ENCODE peak calls at places on chromosomes 4 and X, in five cellular contexts. C is transverse colon, A is WTC11, W is testis, S is foreskin keratinocyte. R is an unnamed sample.

GRCh38 chr4:4590496-4590895 is 48.6 kb upstream of the STX18 start:
- DNase-seq in S (peak), W (no peak), A (no peak), C (no peak), R (no peak)

GRCh38 chr4:9867746-9868425 is 86.5 kb downstream of the DRD5 start:
- DNase-seq in S (no peak), A (no peak), W (no peak), C (no peak), R (no peak)

GRCh38 chrX:48498374-48498809 is 10.4 kb upstream of the PORCN start:
- DNase-seq in C (no peak), A (no peak), S (no peak), W (no peak), R (no peak)

GRCh38 chr4:165294907-165295306 is 32.6 kb upstream of the MSMO1 start:
- DNase-seq in C (no peak), W (no peak), S (no peak), A (no peak), R (no peak)

GRCh38 chr4:77917075-77917474 is 54.4 kb downstream of the MRPL1 start:
- DNase-seq in A (no peak), S (no peak), C (no peak), W (no peak), R (no peak)

GRCh38 chrX:2587146-2587545 is 86.4 kb upstream of the DHRSX start:
- DNase-seq in S (no peak), C (no peak), W (no peak), A (no peak), R (no peak)

GRCh38 chr4:1465173-1466033 is 59.2 kb upstream of the NKX1-1 start:
- DNase-seq in C (no peak), S (no peak), W (no peak), A (no peak), R (no peak)

GRCh38 chr4:7294176-7294756 is 101.9 kb downstream of the SORCS2 start:
- DNase-seq in S (no peak), A (no peak), C (no peak), W (no peak), R (no peak)

GRCh38 chrX:17876135-17876534 is 15.0 kb upstream of the RAI2 start:
- DNase-seq in W (no peak), C (no peak), A (no peak), S (no peak), R (no peak)

GRCh38 chrX:107025538-107025937 is 25.5 kb upstream of the MORC4 start:
- DNase-seq in W (peak), S (peak), C (no peak), A (no peak), R (peak)

GRCh38 chr4:100424376-100424775 is 93.4 kb downstream of the EMCN start:
- DNase-seq in C (no peak), W (no peak), A (no peak), S (no peak), R (no peak)

GRCh38 chr4:304987-305680 is at the start of gene ZNF732:
- DNase-seq in C (no peak), S (peak), W (peak), A (peak), R (peak)

DNA sequence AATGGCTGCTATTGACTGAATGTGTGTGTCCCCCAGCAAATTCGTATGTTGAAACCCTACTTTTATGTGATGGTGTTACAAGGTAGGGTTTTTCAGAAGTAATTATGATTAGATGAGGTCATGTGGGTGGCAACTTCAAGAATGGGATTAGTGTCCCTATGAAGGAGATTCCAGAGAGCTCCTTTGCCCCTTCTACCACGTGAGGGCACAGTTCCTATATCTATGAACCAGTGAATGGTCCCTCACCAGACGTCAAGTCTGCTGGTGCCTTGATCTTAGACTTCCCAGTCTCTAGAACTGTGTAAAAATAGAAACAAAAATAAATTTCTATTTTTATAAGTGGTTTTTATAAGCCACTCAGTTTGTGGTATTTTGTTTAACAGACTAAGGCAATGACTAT is 1137.6 kb upstream of the IGFBP7 start:
- DNase-seq in C (no peak), A (peak), W (peak), S (no peak), R (peak)
- TF ChIP-seq CTCF in C (no peak), A (no peak), W (no peak), S (no peak), R (no peak)

GRCh38 chr4:171785392-171785791 is 27.8 kb upstream of the GALNTL6 start:
- DNase-seq in A (no peak), C (no peak), W (no peak), S (no peak), R (no peak)
- TF ChIP-seq CTCF in A (no peak), C (no peak), W (no peak), S (no peak), R (no peak)

DNA sequence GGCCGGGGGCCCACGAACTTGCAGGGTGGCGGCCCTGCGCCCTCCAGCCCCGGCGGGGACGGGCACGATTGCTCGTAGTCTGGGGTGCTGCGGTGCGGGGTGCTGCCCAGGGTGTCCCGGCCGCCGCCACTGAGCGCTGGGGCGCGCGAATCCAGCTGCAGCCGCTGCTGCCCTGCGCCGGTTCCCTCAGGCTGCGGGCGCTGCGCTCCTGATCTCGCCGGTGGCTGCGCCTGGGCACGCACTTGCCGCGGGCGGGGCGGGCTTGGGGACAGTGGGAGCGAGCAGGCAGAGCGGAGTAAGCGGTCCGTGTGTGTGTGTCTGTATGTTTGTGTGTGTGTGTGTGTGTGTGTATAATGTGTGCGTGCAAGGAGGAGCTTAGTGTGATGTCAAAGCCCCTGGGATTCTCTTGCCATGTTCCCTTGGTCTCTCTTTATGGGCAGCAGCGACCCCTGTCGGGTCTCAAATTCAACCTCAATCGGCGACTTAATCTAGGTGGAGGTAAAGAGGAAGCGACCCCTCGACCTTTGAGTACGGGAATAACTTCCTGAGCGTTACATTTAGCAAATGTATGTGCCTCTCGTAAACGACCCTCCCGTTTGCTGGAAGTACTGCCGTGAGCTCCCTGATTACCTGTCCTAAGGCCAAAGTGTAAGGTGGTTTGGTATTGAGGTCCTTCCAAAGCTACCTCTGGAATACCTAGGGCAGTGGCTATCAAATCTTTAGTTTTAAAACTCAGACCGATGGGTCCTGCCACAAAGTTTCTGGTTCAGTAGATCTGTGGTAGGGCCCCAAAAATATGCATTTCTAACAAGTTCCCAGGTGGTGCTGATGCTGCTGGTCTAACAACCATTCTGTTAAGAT is at the start of gene RNF150:
- DNase-seq in A (peak), W (peak), S (peak), C (peak), R (peak)
- TF ChIP-seq CTCF in A (peak), W (peak), S (peak), C (peak), R (peak)

GRCh38 chr4:123090886-123091285 is 168.5 kb upstream of the NUDT6 start:
- DNase-seq in W (no peak), S (no peak), C (no peak), A (no peak), R (no peak)

GRCh38 chr4:123093247-123093646 is 170.8 kb upstream of the NUDT6 start:
- DNase-seq in S (no peak), A (no peak), W (no peak), C (no peak), R (no peak)

GRCh38 chr4:123096038-123096437 is 173.6 kb upstream of the NUDT6 start:
- DNase-seq in A (no peak), S (no peak), C (no peak), W (no peak), R (peak)

GRCh38 chr4:123088521-123088920 is 166.1 kb upstream of the NUDT6 start:
- DNase-seq in C (no peak), A (no peak), W (no peak), S (no peak), R (no peak)

DNA sequence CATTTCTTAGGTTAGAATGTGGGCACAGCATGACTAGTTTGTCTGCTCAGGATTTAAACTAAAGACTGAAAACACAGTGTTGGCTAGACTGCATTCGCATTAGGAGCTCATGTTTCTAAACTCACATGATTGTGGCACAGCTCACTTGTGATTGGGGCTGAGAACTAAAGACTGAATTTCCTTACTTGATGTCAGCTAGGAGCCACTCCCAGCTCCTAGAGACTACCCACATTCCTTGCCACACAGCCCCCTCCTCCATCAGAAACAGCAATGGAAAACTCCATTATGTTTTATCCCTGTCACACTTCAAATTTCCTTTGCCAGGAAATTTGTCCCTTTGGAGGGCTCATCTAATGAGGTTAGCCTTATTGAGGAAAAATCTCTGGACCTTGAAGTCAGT is 170.2 kb upstream of the NUDT6 start:
- DNase-seq in A (no peak), S (no peak), W (no peak), C (no peak), R (no peak)
- TF ChIP-seq CTCF in A (no peak), S (no peak), W (no peak), C (no peak), R (no peak)

GRCh38 chr4:27009539-27009938 is 148.9 kb downstream of the STIM2 start:
- DNase-seq in A (no peak), S (no peak), W (no peak), C (no peak), R (no peak)

GRCh38 chr4:27008693-27009092 is 148.1 kb downstream of the STIM2 start:
- DNase-seq in A (no peak), C (no peak), S (no peak), W (no peak), R (no peak)

GRCh38 chr4:27011401-27011800 is 150.8 kb downstream of the STIM2 start:
- DNase-seq in C (no peak), S (peak), A (no peak), W (no peak), R (no peak)

GRCh38 chr4:27013012-27013411 is 152.4 kb downstream of the STIM2 start:
- DNase-seq in W (no peak), S (no peak), C (no peak), A (no peak), R (no peak)

GRCh38 chr4:27010334-27010940 is 149.8 kb downstream of the STIM2 start:
- DNase-seq in W (peak), C (peak), A (peak), S (peak), R (peak)
- TF ChIP-seq CTCF in W (peak), C (peak), A (peak), S (peak), R (peak)

R was measured in endothelial cell.